ENCODE peak calls at places on chromosomes 3 and 15, in nine cellular contexts. Q is HepG2; H is CD4-positive, alpha-beta T cell; U is thoracic aorta; V is dorsolateral prefrontal cortex; O is HCT116; F is psoas muscle; G is cardiac muscle cell; P is naive thymus-derived CD4-positive, alpha-beta T cell. Z is an unnamed sample.

GRCh38 chr3:44292947-44293346 is 45.6 kb upstream of the TCAIM start:
- DNase-seq in Q (no peak), H (no peak), U (no peak), V (no peak), O (no peak), F (no peak), G (no peak), P (no peak), Z (no peak)

GRCh38 chr15:33022629-33023028 is 171.9 kb downstream of the FMN1 start:
- DNase-seq in Q (no peak), H (no peak), U (no peak), V (no peak), O (no peak), F (peak), G (peak), P (no peak), Z (no peak)

GRCh38 chr3:99128740-99129505 is 227.4 kb upstream of the DCBLD2 start:
- DNase-seq in Q (no peak), H (no peak), U (peak), V (no peak), O (peak), F (no peak), G (peak), P (no peak), Z (peak)

GRCh38 chr3:85737846-85738245 is 779.1 kb downstream of the CADM2 start:
- DNase-seq in Q (no peak), H (no peak), U (no peak), V (no peak), O (no peak), F (no peak), G (no peak), P (no peak), Z (no peak)

GRCh38 chr3:31980530-31981205 is 394 bp downstream of the OSBPL10 start:
- DNase-seq in Q (peak), H (peak), U (peak), V (peak), O (peak), F (peak), G (peak), P (peak), Z (peak)

GRCh38 chr3:42123824-42124500 is 32.8 kb downstream of the TRAK1 start:
- DNase-seq in Q (no peak), H (no peak), U (no peak), V (no peak), O (no peak), F (no peak), G (no peak), P (no peak), Z (no peak)

GRCh38 chr3:108554233-108554632 is 35.0 kb downstream of the CIP2A start:
- DNase-seq in Q (no peak), H (no peak), U (no peak), V (no peak), O (no peak), F (no peak), G (no peak), P (no peak), Z (no peak)

GRCh38 chr3:195849322-195850074 is 37.8 kb upstream of the MUC4 start:
- DNase-seq in Q (peak), H (no peak), U (no peak), V (no peak), O (no peak), F (no peak), G (peak), P (peak), Z (no peak)

GRCh38 chr3:100029689-100030088 is 84.6 kb downstream of the FILIP1L start:
- DNase-seq in Q (no peak), H (no peak), U (no peak), V (no peak), O (no peak), F (no peak), G (no peak), P (no peak), Z (no peak)

GRCh38 chr15:70090436-70091291 is 7.1 kb downstream of the TLE3 start:
- DNase-seq in Q (no peak), H (no peak), U (no peak), V (no peak), O (no peak), F (no peak), G (no peak), P (no peak), Z (no peak)

GRCh38 chr3:162507397-162507796 is 1010.8 kb downstream of the OTOL1 start:
- DNase-seq in Q (no peak), H (no peak), U (no peak), V (no peak), O (no peak), F (no peak), G (no peak), P (no peak), Z (no peak)

GRCh38 chr15:57549935-57550334 is 41.8 kb upstream of the MYZAP start:
- DNase-seq in Q (no peak), H (no peak), U (no peak), V (no peak), O (no peak), F (no peak), G (no peak), P (no peak), Z (no peak)

GRCh38 chr15:68821190-68821897 is 649 bp upstream of the ANP32A start:
- DNase-seq in Q (no peak), H (no peak), U (no peak), V (no peak), O (no peak), F (no peak), G (no peak), P (peak), Z (no peak)

GRCh38 chr15:101083336-101084045 is 164.3 kb downstream of the LRRK1 start:
- DNase-seq in Q (no peak), H (no peak), U (no peak), V (no peak), O (no peak), F (no peak), G (no peak), P (no peak), Z (no peak)

GRCh38 chr3:126551066-126551838 is 7.5 kb downstream of the C3orf22 start:
- DNase-seq in Q (no peak), H (no peak), U (no peak), V (peak), O (no peak), F (no peak), G (no peak), P (no peak), Z (no peak)

GRCh38 chr3:50185230-50185629 is 6.2 kb upstream of the GNAT1 start:
- DNase-seq in Q (no peak), H (no peak), U (no peak), V (no peak), O (no peak), F (no peak), G (no peak), P (no peak), Z (no peak)

GRCh38 chr15:60390931-60391501 is 6.8 kb downstream of the ANXA2 start:
- DNase-seq in Q (peak), H (no peak), U (peak), V (no peak), O (peak), F (peak), G (peak), P (no peak), Z (peak)

GRCh38 chr15:98597666-98598065 is 50.7 kb upstream of the IGF1R start:
- DNase-seq in Q (no peak), H (no peak), U (no peak), V (no peak), O (no peak), F (no peak), G (no peak), P (no peak), Z (no peak)

GRCh38 chr3:159947220-159947619 is 41.4 kb upstream of the IL12A start:
- DNase-seq in Q (no peak), H (no peak), U (no peak), V (no peak), O (no peak), F (no peak), G (peak), P (no peak), Z (no peak)

GRCh38 chr3:14921811-14922705 is 25.3 kb upstream of the NR2C2 start:
- DNase-seq in Q (no peak), H (no peak), U (no peak), V (no peak), O (no peak), F (no peak), G (no peak), P (no peak), Z (no peak)

GRCh38 chr3:191499307-191500125 is 38.6 kb downstream of the PYDC2 start:
- DNase-seq in Q (no peak), H (no peak), U (no peak), V (peak), O (no peak), F (peak), G (peak), P (no peak), Z (no peak)

GRCh38 chr3:72890166-72890925 is 2.5 kb downstream of the GXYLT2 start:
- DNase-seq in Q (peak), H (no peak), U (no peak), V (no peak), O (no peak), F (no peak), G (no peak), P (no peak), Z (no peak)

GRCh38 chr3:66719796-66720195 is 219.0 kb upstream of the LRIG1 start:
- DNase-seq in Q (no peak), H (no peak), U (no peak), V (no peak), O (no peak), F (no peak), G (no peak), P (no peak), Z (no peak)

DNA sequence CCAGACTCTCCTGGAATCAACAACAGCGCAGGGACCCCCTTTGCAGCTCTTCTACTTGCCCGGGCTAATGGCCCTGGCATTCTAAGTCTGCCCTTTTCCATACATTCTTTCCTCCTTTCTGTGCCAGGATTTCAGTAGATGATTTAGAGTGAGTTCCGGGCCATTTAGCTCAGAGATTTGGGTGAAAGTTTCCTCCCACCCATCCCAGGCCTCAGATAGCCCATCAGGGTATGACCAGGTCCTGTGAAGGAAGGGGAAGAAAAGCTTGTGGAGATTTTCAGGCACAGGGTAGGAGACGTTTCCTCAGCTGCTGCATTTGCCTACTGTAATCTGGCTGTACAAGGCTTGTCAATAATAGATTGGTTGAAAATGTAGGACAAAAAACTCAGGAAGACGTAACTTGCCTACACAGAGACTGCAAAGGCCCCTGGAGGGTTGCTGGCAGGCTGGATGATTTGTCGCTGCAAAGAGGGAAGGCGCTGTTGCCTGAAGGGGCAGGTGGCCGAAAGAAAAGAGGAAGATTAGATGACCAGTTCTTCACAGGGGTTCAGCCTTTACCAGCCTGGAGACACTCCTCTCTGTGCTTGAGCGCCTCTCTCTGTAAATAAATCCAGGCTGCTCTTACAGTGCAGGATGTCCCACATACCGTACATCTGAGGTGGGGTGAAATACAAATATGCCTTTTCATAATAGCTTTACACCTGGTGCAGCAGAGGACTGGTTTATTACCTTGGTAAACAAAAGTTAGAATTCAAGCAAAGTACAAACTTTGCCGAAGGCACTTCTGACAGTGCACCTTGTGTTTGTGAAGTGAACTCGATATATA is 63.4 kb upstream of the BCL6 start:
- DNase-seq in Q (peak), H (no peak), U (no peak), V (no peak), O (no peak), F (no peak), G (no peak), P (no peak), Z (peak)
- H3K27ac ChIP-seq in Q (peak), H (no peak), U (no peak), V (no peak), O (no peak), F (no peak), G (no peak), P (no peak), Z (peak)

GRCh38 chr3:3636815-3637214 is 162.4 kb upstream of the LRRN1 start:
- DNase-seq in Q (no peak), H (no peak), U (no peak), V (no peak), O (no peak), F (no peak), G (no peak), P (no peak), Z (peak)
- H3K27ac ChIP-seq in Q (no peak), H (no peak), U (no peak), V (no peak), O (no peak), F (no peak), G (no peak), P (no peak), Z (peak)

DNA sequence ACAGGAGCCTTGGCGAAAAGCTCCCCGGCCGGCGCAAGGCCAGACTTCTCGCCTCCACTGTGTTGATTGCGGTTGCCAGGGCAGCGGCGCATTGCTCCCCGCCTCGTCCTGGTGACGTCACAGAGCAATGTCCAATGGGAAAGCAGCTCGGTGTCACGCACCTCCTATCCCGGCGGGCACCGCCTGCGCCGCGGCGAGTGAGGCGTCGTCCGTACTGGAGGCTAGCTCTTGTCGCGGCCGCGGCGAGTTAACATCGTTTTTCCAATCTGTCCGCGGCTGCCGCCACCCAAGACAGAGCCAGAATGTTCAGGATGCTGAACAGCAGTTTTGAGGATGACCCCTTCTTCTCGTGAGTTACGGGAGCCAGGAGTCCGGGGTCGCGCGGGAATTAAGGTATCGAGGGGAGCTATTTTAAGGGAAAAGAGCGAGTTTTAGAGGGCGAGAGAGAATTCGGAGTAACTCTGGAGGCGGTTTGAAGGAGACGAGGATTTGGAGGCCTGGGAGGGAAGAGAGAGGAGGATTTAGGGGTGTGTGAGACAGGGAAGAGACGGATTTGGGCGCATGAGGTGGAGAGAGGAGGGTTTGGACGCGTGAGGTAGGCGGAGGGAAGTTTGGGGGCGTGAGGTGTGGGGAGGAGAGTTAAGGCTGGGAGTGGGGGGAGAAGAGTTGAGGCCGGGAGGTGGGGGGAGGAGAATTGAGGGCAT is at the start of gene MLF1:
- DNase-seq in Q (peak), H (peak), U (peak), V (peak), O (peak), F (peak), G (peak), P (peak), Z (peak)
- H3K27ac ChIP-seq in Q (no peak), H (no peak), U (peak), V (no peak), O (no peak), F (peak), G (peak), P (peak), Z (no peak)

DNA sequence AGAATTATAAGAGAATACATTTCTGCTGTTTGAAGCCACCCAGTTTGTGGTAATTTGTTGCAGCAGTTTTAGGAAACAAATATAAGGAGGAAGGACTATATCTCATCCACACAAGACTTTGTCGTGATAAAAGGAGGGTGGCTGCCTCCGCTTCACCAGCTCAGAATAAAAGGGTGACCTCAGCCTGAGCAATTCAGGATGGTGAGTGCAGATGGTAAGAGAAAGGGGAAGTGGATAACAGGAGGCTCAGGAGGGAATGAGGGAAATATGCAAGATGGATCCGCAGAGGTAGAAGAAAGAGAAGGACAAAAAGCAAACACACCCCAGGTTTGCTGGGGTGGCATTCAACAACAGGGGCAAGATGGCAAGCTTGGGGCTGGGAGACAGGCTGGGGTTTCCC is 108.1 kb upstream of the TNFAIP8L3 start:
- DNase-seq in Q (no peak), H (no peak), U (no peak), V (no peak), O (no peak), F (no peak), G (no peak), P (no peak), Z (no peak)
- H3K27ac ChIP-seq in Q (no peak), H (no peak), U (no peak), V (no peak), O (no peak), F (no peak), G (no peak), P (no peak), Z (no peak)

DNA sequence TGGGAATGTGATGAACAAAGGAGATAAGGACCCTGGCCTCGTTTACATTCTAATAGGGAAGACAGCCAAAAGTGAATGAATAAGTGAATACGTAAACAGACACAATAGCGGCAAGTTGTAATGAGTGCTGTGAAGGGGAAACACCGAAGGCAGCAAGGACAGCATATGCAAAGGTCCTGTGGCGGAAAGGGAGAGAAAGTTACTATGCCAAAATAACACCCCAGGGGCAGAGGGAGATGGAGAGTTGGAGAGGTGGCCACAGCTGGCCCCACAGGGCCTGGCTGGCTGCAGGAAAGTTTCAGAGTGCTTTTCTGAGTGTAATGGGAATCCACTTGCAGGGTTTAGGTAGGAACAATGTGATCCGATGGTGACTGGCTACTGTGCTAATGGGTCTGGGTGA is 91.9 kb downstream of the SLCO3A1 start:
- DNase-seq in Q (no peak), H (no peak), U (no peak), V (no peak), O (no peak), F (no peak), G (no peak), P (no peak), Z (no peak)
- H3K27ac ChIP-seq in Q (no peak), H (no peak), U (no peak), V (no peak), O (no peak), F (no peak), G (no peak), P (no peak), Z (no peak)

GRCh38 chr3:190302209-190302885 is 19.9 kb downstream of the CLDN1 start:
- DNase-seq in Q (no peak), H (no peak), U (no peak), V (no peak), O (no peak), F (no peak), G (no peak), P (no peak), Z (peak)
- H3K27ac ChIP-seq in Q (no peak), H (no peak), U (no peak), V (no peak), O (no peak), F (no peak), G (no peak), P (no peak), Z (peak)

DNA sequence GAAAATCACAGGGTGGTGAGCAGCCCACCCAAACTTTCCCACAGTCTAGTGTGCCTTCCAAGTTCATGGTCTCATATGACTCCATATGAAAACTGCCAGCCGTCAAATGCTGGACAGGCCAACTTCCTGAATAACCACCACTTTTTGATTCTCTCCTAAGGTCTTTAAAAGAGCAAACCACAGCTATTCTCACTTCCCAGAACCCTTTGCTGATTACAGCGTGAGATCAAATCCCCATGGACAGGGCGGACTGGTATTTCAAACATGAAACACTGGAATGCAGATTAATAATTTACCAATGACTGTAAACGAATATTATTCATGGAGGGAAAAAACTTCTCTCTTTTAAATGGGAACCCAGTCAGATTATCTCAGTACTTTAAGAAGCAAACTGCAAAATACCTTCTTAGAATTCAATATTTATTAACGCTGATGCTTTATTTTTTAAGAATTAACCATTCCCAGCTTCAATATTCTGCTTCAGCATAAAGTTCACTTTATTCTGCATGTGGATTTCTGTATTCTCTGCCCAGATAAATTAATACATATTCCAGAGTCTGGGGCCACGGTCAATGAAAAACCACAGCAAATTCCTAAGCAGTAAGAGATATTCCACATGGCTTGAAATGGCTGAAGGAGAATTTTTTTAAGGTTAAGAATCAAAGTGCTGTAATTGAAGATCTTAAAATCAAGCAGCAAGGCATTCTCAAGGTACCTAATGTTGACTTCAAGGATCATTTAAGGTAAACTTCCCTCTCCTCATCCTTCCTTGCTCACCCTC is 42.9 kb downstream of the MYO1E start:
- DNase-seq in Q (peak), H (no peak), U (no peak), V (no peak), O (peak), F (no peak), G (peak), P (no peak), Z (no peak)
- H3K27ac ChIP-seq in Q (peak), H (no peak), U (no peak), V (no peak), O (peak), F (no peak), G (no peak), P (no peak), Z (no peak)

GRCh38 chr3:6229778-6230410 is 631.0 kb upstream of the GRM7 start:
- DNase-seq in Q (no peak), H (no peak), U (no peak), V (no peak), O (no peak), F (no peak), G (no peak), P (no peak), Z (no peak)
- H3K27ac ChIP-seq in Q (no peak), H (no peak), U (no peak), V (no peak), O (no peak), F (no peak), G (no peak), P (no peak), Z (no peak)

Z was measured in epithelial cell of prostate.